ENCODE peak calls at places on chromosomes 4 and X, in eight cellular contexts. D is uterus, J is hepatocyte, Z is ascending aorta, P is IMR-90, Y is heart right ventricle, X is A549, O is cardiac muscle cell. K is an unnamed sample.

GRCh38 chr4:169159614-169160013 is 111.1 kb downstream of the SH3RF1 start:
- DNase-seq in D (no peak), J (no peak), Z (no peak), P (peak), Y (no peak), X (no peak), O (peak), K (peak)

GRCh38 chr4:116005037-116005805 is 891.8 kb upstream of the NDST4 start:
- DNase-seq in D (no peak), J (no peak), Z (no peak), P (no peak), Y (no peak), X (no peak), O (no peak), K (no peak)

GRCh38 chr4:55378617-55379467 is 16.9 kb upstream of the TMEM165 start:
- DNase-seq in D (no peak), J (no peak), Z (no peak), P (no peak), Y (no peak), X (no peak), O (no peak), K (no peak)

GRCh38 chrX:70022608-70023007 is 27.1 kb downstream of the AWAT2 start:
- DNase-seq in D (no peak), J (no peak), Z (no peak), P (no peak), Y (no peak), X (no peak), O (no peak), K (no peak)

GRCh38 chrX:1384738-1385250 is 7.1 kb downstream of the SLC25A6 start:
- DNase-seq in D (no peak), J (no peak), Z (no peak), P (no peak), Y (no peak), X (no peak), O (no peak), K (no peak)

GRCh38 chr4:82063017-82063416 is 310.8 kb downstream of the HNRNPD start:
- DNase-seq in D (no peak), J (no peak), Z (no peak), P (no peak), Y (no peak), X (no peak), O (no peak), K (no peak)

GRCh38 chrX:150486011-150486410 is 82.4 kb upstream of the MTM1 start:
- DNase-seq in D (no peak), J (peak), Z (no peak), P (peak), Y (peak), X (peak), O (peak), K (peak)

GRCh38 chr4:143441678-143442077 is 71.8 kb upstream of the SMARCA5 start:
- DNase-seq in D (no peak), J (no peak), Z (no peak), P (no peak), Y (no peak), X (no peak), O (no peak), K (no peak)

DNA sequence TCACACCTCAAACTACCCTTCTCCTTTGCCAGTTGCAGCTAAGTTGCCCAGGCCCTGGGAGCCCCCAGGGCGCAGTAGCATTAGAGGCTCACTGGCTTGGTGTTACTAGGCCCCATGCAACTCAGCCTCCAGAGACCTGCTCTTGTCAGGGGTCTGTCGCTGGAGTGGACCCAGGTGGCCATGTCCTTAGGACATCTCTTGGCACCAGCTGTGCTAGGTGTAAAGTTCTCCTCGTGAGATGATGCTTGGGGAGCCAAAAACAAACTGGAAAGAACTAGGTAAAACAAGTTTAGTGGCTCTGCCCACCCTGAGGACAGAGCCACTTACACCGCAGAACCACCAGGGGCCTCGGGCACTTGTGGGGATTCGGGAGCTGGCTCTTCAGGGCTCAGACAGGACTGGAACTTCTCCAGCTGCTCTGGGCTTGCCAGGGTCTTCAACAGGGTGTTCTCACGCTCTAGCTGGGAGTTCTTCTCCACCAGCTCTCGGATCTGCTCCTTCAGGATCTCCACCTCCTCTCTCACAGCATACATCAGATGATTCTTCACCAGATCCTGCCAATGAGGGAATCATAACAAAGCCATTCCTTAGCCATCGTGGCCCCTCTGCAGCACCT is 61.3 kb downstream of the TSC22D3 start:
- DNase-seq in D (no peak), J (no peak), Z (no peak), P (no peak), Y (no peak), X (no peak), O (peak), K (peak)
- H3K4me3 ChIP-seq in D (peak), J (peak), Z (peak), P (no peak), Y (peak), X (no peak), O (no peak), K (peak)

GRCh38 chr4:80909938-80910337 is 120.6 kb upstream of the BMP3 start:
- DNase-seq in D (no peak), J (no peak), Z (no peak), P (no peak), Y (no peak), X (no peak), O (no peak), K (no peak)
- TF ChIP-seq CTCF in D (no peak), J (no peak), Z (no peak), P (no peak), Y (no peak), X (no peak), O (no peak), K (no peak)

GRCh38 chr4:25915359-25915716 is 1.3 kb downstream of the SMIM20 start:
- DNase-seq in D (peak), J (no peak), Z (no peak), P (no peak), Y (peak), X (no peak), O (peak), K (peak)
- H3K4me3 ChIP-seq in D (no peak), J (no peak), Z (no peak), P (no peak), Y (peak), X (no peak), O (no peak), K (peak)

GRCh38 chr4:118682928-118683327 is 2.3 kb upstream of the METTL14 start:
- DNase-seq in D (no peak), J (peak), Z (no peak), P (peak), Y (no peak), X (peak), O (peak), K (peak)

GRCh38 chr4:118683513-118683912 is 1.7 kb upstream of the METTL14 start:
- DNase-seq in D (no peak), J (peak), Z (no peak), P (no peak), Y (no peak), X (no peak), O (peak), K (no peak)

GRCh38 chr4:118680808-118681207 is 4.4 kb upstream of the METTL14 start:
- DNase-seq in D (no peak), J (no peak), Z (no peak), P (no peak), Y (no peak), X (no peak), O (no peak), K (no peak)

GRCh38 chr4:118684873-118685811 is at the start of gene METTL14:
- DNase-seq in D (peak), J (peak), Z (peak), P (peak), Y (peak), X (peak), O (peak), K (peak)
- TF ChIP-seq CTCF in D (peak), J (no peak), Z (no peak), P (peak), Y (no peak), X (no peak), O (no peak), K (no peak)

DNA sequence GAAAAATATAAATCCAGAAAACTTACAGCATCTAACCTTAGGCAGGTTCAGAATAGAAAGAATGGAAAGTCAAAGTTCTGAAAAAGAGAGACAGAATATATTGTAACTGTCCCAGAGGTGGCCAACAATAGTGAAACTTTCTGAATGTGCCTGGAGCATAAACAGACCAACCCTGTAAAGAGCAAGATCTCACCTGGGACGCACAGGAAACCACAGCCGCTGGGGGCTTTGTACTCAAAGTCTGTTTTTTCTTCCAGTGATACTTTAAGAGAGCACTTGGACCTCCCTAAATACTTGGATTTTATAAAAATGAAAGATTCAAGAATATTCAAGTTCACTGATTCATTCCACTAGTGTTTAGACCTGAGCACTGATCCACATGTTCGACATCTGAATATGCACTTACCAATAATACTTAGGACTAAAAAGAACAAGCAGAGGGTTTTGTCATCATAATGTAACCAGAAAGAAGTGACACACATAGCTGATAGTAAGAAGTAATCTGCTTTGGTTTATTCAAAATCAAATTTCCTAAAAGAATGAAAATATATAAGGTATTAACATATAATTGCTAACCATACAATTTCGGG is 35.3 kb downstream of the ARAP2 start:
- DNase-seq in D (no peak), J (no peak), Z (no peak), P (no peak), Y (no peak), X (no peak), O (no peak), K (no peak)
- H3K4me3 ChIP-seq in D (no peak), J (no peak), Z (no peak), P (no peak), Y (no peak), X (no peak), O (no peak), K (no peak)

GRCh38 chrX:65667503-65668355 is at the start of gene MSN:
- DNase-seq in D (peak), J (peak), Z (no peak), P (peak), Y (peak), X (peak), O (peak), K (peak)
- TF ChIP-seq CTCF in D (no peak), J (peak), Z (no peak), P (no peak), Y (no peak), X (no peak), O (no peak), K (peak)

GRCh38 chr4:110475881-110476818 is at the start of gene ENPEP:
- DNase-seq in D (peak), J (peak), Z (no peak), P (peak), Y (peak), X (no peak), O (peak), K (peak)

GRCh38 chr4:110467400-110467799 is 8.6 kb upstream of the ENPEP start:
- DNase-seq in D (no peak), J (no peak), Z (no peak), P (no peak), Y (no peak), X (no peak), O (no peak), K (no peak)

GRCh38 chr4:110477836-110478235 is 1.9 kb downstream of the ENPEP start:
- DNase-seq in D (no peak), J (no peak), Z (no peak), P (no peak), Y (no peak), X (no peak), O (no peak), K (no peak)

GRCh38 chr4:110472583-110473329 is 3.2 kb upstream of the ENPEP start:
- DNase-seq in D (no peak), J (no peak), Z (no peak), P (no peak), Y (no peak), X (no peak), O (no peak), K (no peak)
- H3K4me3 ChIP-seq in D (no peak), J (no peak), Z (no peak), P (no peak), Y (no peak), X (no peak), O (no peak), K (no peak)

GRCh38 chr4:106893903-106894302 is 142.2 kb downstream of the DKK2 start:
- DNase-seq in D (no peak), J (no peak), Z (no peak), P (no peak), Y (no peak), X (no peak), O (no peak), K (no peak)

GRCh38 chr4:106893395-106893881 is 142.7 kb downstream of the DKK2 start:
- DNase-seq in D (no peak), J (no peak), Z (no peak), P (no peak), Y (no peak), X (no peak), O (no peak), K (no peak)

GRCh38 chr4:106892786-106893185 is 143.3 kb downstream of the DKK2 start:
- DNase-seq in D (no peak), J (no peak), Z (no peak), P (no peak), Y (no peak), X (no peak), O (no peak), K (no peak)

DNA sequence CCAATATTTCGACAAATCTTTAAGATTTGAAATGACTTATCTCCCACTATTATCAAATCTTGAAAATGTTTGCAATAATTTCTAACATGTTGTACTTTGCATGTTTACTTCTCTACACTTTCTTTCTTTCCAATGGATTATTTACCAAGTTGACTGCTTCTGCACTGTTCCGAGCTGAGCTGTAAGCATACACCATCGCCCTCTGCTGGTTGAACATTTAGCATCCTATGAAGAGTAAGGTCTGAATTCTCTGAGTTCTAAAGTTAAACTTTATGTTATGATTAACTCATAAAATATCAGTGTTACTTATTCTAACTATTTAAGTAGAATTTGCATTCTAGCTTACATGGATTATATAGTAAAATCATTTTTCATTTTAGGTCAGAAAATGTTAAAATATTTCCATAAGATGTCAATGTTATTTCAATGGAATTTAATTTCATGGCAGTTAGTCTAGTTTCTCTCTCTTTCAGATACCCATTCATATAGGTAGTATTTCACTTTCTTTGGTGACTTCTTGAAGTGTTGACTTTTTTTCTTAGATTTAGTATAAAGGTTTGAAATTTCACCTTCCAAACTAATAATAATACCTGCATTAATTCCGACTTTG is 137.4 kb downstream of the DKK2 start:
- DNase-seq in D (no peak), J (peak), Z (no peak), P (peak), Y (no peak), X (peak), O (peak), K (peak)
- TF ChIP-seq CTCF in D (peak), J (peak), Z (peak), P (peak), Y (no peak), X (peak), O (peak), K (peak)